ENCODE peak calls at places on chromosomes 13 and 19, in eight cellular contexts. One of them, this sample, is unnamed.

GRCh38 chr19:28868836-28869235 is 344.1 kb downstream of the UQCRFS1 start:
- DNase-seq in AG20443: no peak
- DNase-seq in left ventricle myocardium inferior: no peak
- DNase-seq in ureter: no peak
- DNase-seq in fibroblast of the aortic adventitia: no peak
- DNase-seq in heart right ventricle: no peak
- DNase-seq in COR-L47: no peak
- DNase-seq in left ventricle myocardium superior: no peak
- DNase-seq in this sample: peak

GRCh38 chr19:9934132-9934950 is 2.0 kb downstream of the OLFM2 start:
- DNase-seq in heart right ventricle: peak
- DNase-seq in COR-L47: peak
- DNase-seq in left ventricle myocardium superior: peak
- DNase-seq in AG20443: peak
- DNase-seq in fibroblast of the aortic adventitia: peak
- DNase-seq in left ventricle myocardium inferior: peak
- DNase-seq in ureter: peak
- DNase-seq in this sample: peak

GRCh38 chr19:858284-858683 is 1.2 kb upstream of the CFD start:
- DNase-seq in COR-L47: no peak
- DNase-seq in AG20443: no peak
- DNase-seq in heart right ventricle: no peak
- DNase-seq in fibroblast of the aortic adventitia: no peak
- DNase-seq in left ventricle myocardium inferior: no peak
- DNase-seq in left ventricle myocardium superior: no peak
- DNase-seq in ureter: no peak
- DNase-seq in this sample: no peak

GRCh38 chr13:108662528-108662927 is 33.1 kb downstream of the MYO16 start:
- DNase-seq in heart right ventricle: no peak
- DNase-seq in left ventricle myocardium superior: no peak
- DNase-seq in COR-L47: no peak
- DNase-seq in left ventricle myocardium inferior: no peak
- DNase-seq in fibroblast of the aortic adventitia: no peak
- DNase-seq in AG20443: no peak
- DNase-seq in ureter: no peak
- DNase-seq in this sample: no peak

GRCh38 chr13:45417790-45418534 is at the start of gene SLC25A30:
- DNase-seq in left ventricle myocardium superior: peak
- DNase-seq in ureter: peak
- DNase-seq in heart right ventricle: peak
- DNase-seq in AG20443: peak
- DNase-seq in left ventricle myocardium inferior: peak
- DNase-seq in COR-L47: peak
- DNase-seq in fibroblast of the aortic adventitia: peak
- DNase-seq in this sample: peak

GRCh38 chr13:111620586-111620985 is 300.1 kb downstream of the TEX29 start:
- DNase-seq in left ventricle myocardium superior: no peak
- DNase-seq in heart right ventricle: no peak
- DNase-seq in AG20443: no peak
- DNase-seq in fibroblast of the aortic adventitia: no peak
- DNase-seq in ureter: no peak
- DNase-seq in left ventricle myocardium inferior: no peak
- DNase-seq in COR-L47: no peak
- DNase-seq in this sample: no peak

GRCh38 chr13:50208826-50209335 is 193.6 kb downstream of the KCNRG start:
- DNase-seq in left ventricle myocardium superior: peak
- DNase-seq in fibroblast of the aortic adventitia: peak
- DNase-seq in AG20443: peak
- DNase-seq in left ventricle myocardium inferior: peak
- DNase-seq in COR-L47: no peak
- DNase-seq in heart right ventricle: peak
- DNase-seq in ureter: peak
- DNase-seq in this sample: peak

GRCh38 chr13:22235285-22235949 is 564.5 kb downstream of the FGF9 start:
- DNase-seq in left ventricle myocardium superior: no peak
- DNase-seq in heart right ventricle: no peak
- DNase-seq in fibroblast of the aortic adventitia: no peak
- DNase-seq in COR-L47: no peak
- DNase-seq in left ventricle myocardium inferior: no peak
- DNase-seq in AG20443: peak
- DNase-seq in ureter: no peak
- DNase-seq in this sample: no peak

GRCh38 chr13:21344662-21345176 is 114.4 kb downstream of the ZDHHC20 start:
- DNase-seq in AG20443: no peak
- DNase-seq in heart right ventricle: no peak
- DNase-seq in ureter: no peak
- DNase-seq in fibroblast of the aortic adventitia: no peak
- DNase-seq in left ventricle myocardium superior: no peak
- DNase-seq in COR-L47: no peak
- DNase-seq in left ventricle myocardium inferior: no peak
- DNase-seq in this sample: no peak

GRCh38 chr19:23098988-23099387 is 17.8 kb upstream of the ZNF730 start:
- DNase-seq in COR-L47: no peak
- DNase-seq in AG20443: no peak
- DNase-seq in left ventricle myocardium superior: no peak
- DNase-seq in ureter: no peak
- DNase-seq in heart right ventricle: no peak
- DNase-seq in fibroblast of the aortic adventitia: no peak
- DNase-seq in left ventricle myocardium inferior: no peak
- DNase-seq in this sample: no peak

GRCh38 chr19:46579286-46579944 is 21.7 kb upstream of the CALM3 start:
- DNase-seq in fibroblast of the aortic adventitia: no peak
- DNase-seq in left ventricle myocardium superior: no peak
- DNase-seq in heart right ventricle: no peak
- DNase-seq in ureter: no peak
- DNase-seq in AG20443: peak
- DNase-seq in left ventricle myocardium inferior: no peak
- DNase-seq in COR-L47: no peak
- DNase-seq in this sample: no peak

GRCh38 chr13:99959538-99960230 is 11.9 kb downstream of the ZIC5 start:
- DNase-seq in heart right ventricle: no peak
- DNase-seq in left ventricle myocardium inferior: no peak
- DNase-seq in COR-L47: no peak
- DNase-seq in ureter: no peak
- DNase-seq in AG20443: no peak
- DNase-seq in fibroblast of the aortic adventitia: peak
- DNase-seq in left ventricle myocardium superior: no peak
- DNase-seq in this sample: no peak

GRCh38 chr19:2495130-2495641 is 19.3 kb downstream of the GADD45B start:
- DNase-seq in fibroblast of the aortic adventitia: peak
- DNase-seq in ureter: peak
- DNase-seq in AG20443: peak
- DNase-seq in COR-L47: peak
- DNase-seq in left ventricle myocardium inferior: peak
- DNase-seq in left ventricle myocardium superior: peak
- DNase-seq in heart right ventricle: peak
- DNase-seq in this sample: peak

GRCh38 chr13:95834134-95834765 is 157.3 kb downstream of the DNAJC3 start:
- DNase-seq in left ventricle myocardium inferior: peak
- DNase-seq in heart right ventricle: peak
- DNase-seq in fibroblast of the aortic adventitia: peak
- DNase-seq in AG20443: peak
- DNase-seq in left ventricle myocardium superior: peak
- DNase-seq in ureter: peak
- DNase-seq in COR-L47: peak
- DNase-seq in this sample: peak

GRCh38 chr13:43006893-43007631 is 15.0 kb upstream of the EPSTI1 start:
- DNase-seq in left ventricle myocardium inferior: no peak
- DNase-seq in AG20443: no peak
- DNase-seq in COR-L47: no peak
- DNase-seq in left ventricle myocardium superior: no peak
- DNase-seq in fibroblast of the aortic adventitia: peak
- DNase-seq in ureter: no peak
- DNase-seq in heart right ventricle: no peak
- DNase-seq in this sample: peak

GRCh38 chr19:50720921-50721291 is 1.3 kb upstream of the SHANK1 start:
- DNase-seq in AG20443: peak
- DNase-seq in COR-L47: no peak
- DNase-seq in left ventricle myocardium superior: no peak
- DNase-seq in ureter: no peak
- DNase-seq in fibroblast of the aortic adventitia: peak
- DNase-seq in heart right ventricle: no peak
- DNase-seq in left ventricle myocardium inferior: no peak
- DNase-seq in this sample: no peak

GRCh38 chr19:30695171-30695875 is 323.1 kb downstream of the ZNF536 start:
- DNase-seq in ureter: no peak
- DNase-seq in heart right ventricle: no peak
- DNase-seq in left ventricle myocardium inferior: no peak
- DNase-seq in fibroblast of the aortic adventitia: no peak
- DNase-seq in left ventricle myocardium superior: peak
- DNase-seq in COR-L47: no peak
- DNase-seq in AG20443: no peak
- DNase-seq in this sample: no peak

This sample was measured in thyroid gland.